ENCODE peak calls at places on chromosome 16, in eight cellular contexts. O is brain microvascular endothelial cell; P is H4; Z is stimulated activated CD4-positive, alpha-beta T cell treated with anti-CD3 and anti-CD28 coated beads, Interleukin-1b, Interleukin-23, amount 100 ng/mL, for 1 hour; D is GM19239; B is neural crest cell; N is amniotic stem cell; J is Caco-2. U is an unnamed sample.

GRCh38 chr16:83699817-83700216 is 108.0 kb upstream of the HSBP1 start:
- DNase-seq in B (no peak), Z (no peak), D (no peak), N (no peak), J (no peak), O (no peak), P (no peak), U (no peak)

GRCh38 chr16:72474511-72475123 is 302.7 kb upstream of the PMFBP1 start:
- DNase-seq in J (no peak), B (no peak), O (peak; percentile 81), Z (no peak), N (peak; percentile 53), P (peak; percentile 90), D (no peak), U (no peak)

GRCh38 chr16:87744750-87745514 is 20.9 kb downstream of the KLHDC4 start:
- DNase-seq in P (no peak), J (no peak), D (no peak), N (no peak), O (no peak), Z (no peak), B (no peak), U (no peak)

GRCh38 chr16:10744370-10745030 is 858 bp downstream of the NUBP1 start:
- DNase-seq in D (no peak), J (no peak), P (peak; percentile 33), O (no peak), Z (no peak), N (no peak), B (no peak), U (no peak)

GRCh38 chr16:1812732-1813163 is 13.9 kb downstream of the HAGH start:
- DNase-seq in J (no peak), O (peak; percentile 24), Z (no peak), P (peak; percentile 76), B (peak; percentile 32), N (peak; percentile 35), D (no peak), U (peak; percentile 39)

GRCh38 chr16:4611337-4612023 is 3.2 kb downstream of the UBALD1 start:
- DNase-seq in P (no peak), N (no peak), O (no peak), J (no peak), Z (no peak), D (no peak), B (no peak), U (no peak)

GRCh38 chr16:82344157-82344556 is 174.1 kb upstream of the MPHOSPH6 start:
- DNase-seq in P (no peak), Z (no peak), B (no peak), O (no peak), N (no peak), J (no peak), D (no peak), U (no peak)

GRCh38 chr16:4323845-4324478 is 8.1 kb downstream of the GLIS2 start:
- DNase-seq in J (no peak), O (no peak), D (no peak), Z (no peak), N (no peak), B (peak; percentile 39), P (no peak), U (peak; percentile 28)

U was measured in gastrocnemius medialis.